ENCODE peak calls at places on chromosomes 13 and 19, in four cellular contexts. L is left ventricle myocardium inferior, W is dorsolateral prefrontal cortex, E is kidney. B is an unnamed sample.
A peak's percentile ranks its signal among the peaks of the same experiment; 100 is the strongest.

GRCh38 chr13:91313103-91313502 is 34.4 kb upstream of the MIR17HG start:
- DNase-seq in L (no peak), W (no peak), E (no peak), B (no peak)

GRCh38 chr13:98420560-98421175 is 156.2 kb downstream of the STK24 start:
- DNase-seq in L (no peak), W (no peak), E (no peak), B (no peak)

GRCh38 chr19:58181902-58182576 is 822 bp upstream of the ZNF274 start:
- DNase-seq in L (peak; percentile 29), W (no peak), E (no peak), B (no peak)

GRCh38 chr13:74325106-74325505 is 190.9 kb upstream of the KLF12 start:
- DNase-seq in L (no peak), W (no peak), E (no peak), B (no peak)

GRCh38 chr19:6498294-6499036 is 3.6 kb downstream of the TUBB4A start:
- DNase-seq in L (no peak), W (no peak), E (no peak), B (no peak)

GRCh38 chr13:93767917-93768422 is 541.4 kb downstream of the GPC6 start:
- DNase-seq in L (no peak), W (no peak), E (no peak), B (no peak)

GRCh38 chr13:112799394-112799793 is 109.6 kb downstream of the ATP11A start:
- DNase-seq in L (no peak), W (no peak), E (no peak), B (no peak)

GRCh38 chr13:44176173-44176572 is 197.5 kb upstream of the SERP2 start:
- DNase-seq in L (no peak), W (no peak), E (no peak), B (no peak)

GRCh38 chr13:34201050-34201913 is 383.3 kb downstream of the RFC3 start:
- DNase-seq in L (no peak), W (no peak), E (no peak), B (no peak)

GRCh38 chr13:27976362-27977177 is 7.5 kb upstream of the CDX2 start:
- DNase-seq in L (no peak), W (no peak), E (no peak), B (peak; percentile 9)

GRCh38 chr19:3132971-3133792 is 2.7 kb upstream of the GNA15 start:
- DNase-seq in L (no peak), W (peak; percentile 53), E (peak; percentile 80), B (no peak)

GRCh38 chr13:100530645-100531044 is 57.9 kb downstream of the GGACT start:
- DNase-seq in L (no peak), W (no peak), E (peak; percentile 85), B (no peak)

GRCh38 chr13:111279253-111279652 is 41.2 kb upstream of the TEX29 start:
- DNase-seq in L (no peak), W (no peak), E (no peak), B (no peak)

GRCh38 chr13:110528371-110528770 is 33.2 kb downstream of the RAB20 start:
- DNase-seq in L (no peak), W (no peak), E (no peak), B (no peak)

GRCh38 chr19:2666344-2666994 is 36.0 kb downstream of the GNG7 start:
- DNase-seq in L (no peak), W (no peak), E (no peak), B (no peak)

GRCh38 chr19:38649305-38650179 is 2.1 kb downstream of the ACTN4 start:
- DNase-seq in L (no peak), W (no peak), E (peak; percentile 88), B (no peak)

GRCh38 chr19:42468273-42468796 is 25.6 kb upstream of the CXCL17 start:
- DNase-seq in L (no peak), W (no peak), E (no peak), B (no peak)

GRCh38 chr19:45113628-45114027 is 20.6 kb downstream of the PPP1R37 start:
- DNase-seq in L (no peak), W (no peak), E (no peak), B (no peak)

GRCh38 chr13:94415484-94415883 is 64.0 kb downstream of the DCT start:
- DNase-seq in L (no peak), W (no peak), E (no peak), B (no peak)

GRCh38 chr13:95300625-95301134 is 571 bp downstream of the ABCC4 start:
- DNase-seq in L (peak; percentile 64), W (peak; percentile 37), E (peak; percentile 89), B (peak; percentile 11)

GRCh38 chr19:7917292-7918061 is 2.7 kb upstream of the SNAPC2 start:
- DNase-seq in L (no peak), W (peak; percentile 67), E (peak; percentile 83), B (no peak)

GRCh38 chr19:308471-309205 is 17.4 kb upstream of the PLPP2 start:
- DNase-seq in L (no peak), W (no peak), E (peak; percentile 63), B (no peak)

GRCh38 chr19:39317476-39317875 is 3.2 kb downstream of the LRFN1 start:
- DNase-seq in L (no peak), W (no peak), E (no peak), B (no peak)

GRCh38 chr19:4310247-4311121 is 6.1 kb downstream of the FSD1 start:
- DNase-seq in L (no peak), W (no peak), E (no peak), B (no peak)

GRCh38 chr19:18029617-18030338 is 21.8 kb downstream of the ARRDC2 start:
- DNase-seq in L (no peak), W (no peak), E (no peak), B (no peak)

GRCh38 chr19:6062274-6062673 is 48.0 kb downstream of the RFX2 start:
- DNase-seq in L (no peak), W (no peak), E (peak; percentile 70), B (no peak)

GRCh38 chr13:111280666-111281577 is 39.5 kb upstream of the TEX29 start:
- DNase-seq in L (no peak), W (no peak), E (no peak), B (no peak)

GRCh38 chr19:8571006-8571411 is 6.2 kb downstream of the MYO1F start:
- DNase-seq in L (peak; percentile 27), W (no peak), E (no peak), B (no peak)

GRCh38 chr13:43298799-43299198 is 275.4 kb downstream of the DNAJC15 start:
- DNase-seq in L (no peak), W (no peak), E (no peak), B (no peak)

GRCh38 chr19:46497773-46498172 is 2.1 kb upstream of the PNMA8B start:
- DNase-seq in L (no peak), W (no peak), E (no peak), B (no peak)

GRCh38 chr13:54232700-54233099 is 1204.1 kb downstream of the OLFM4 start:
- DNase-seq in L (no peak), W (no peak), E (no peak), B (no peak)

GRCh38 chr13:54226866-54227265 is 1198.3 kb downstream of the OLFM4 start:
- DNase-seq in L (no peak), W (no peak), E (no peak), B (no peak)
- TF ChIP-seq CTCF in L (no peak), W (no peak), E (no peak), B (no peak)

GRCh38 chr19:15453091-15453498 is 3.3 kb upstream of the WIZ start:
- DNase-seq in L (no peak), W (no peak), E (peak; percentile 80), B (no peak)
- TF ChIP-seq CTCF in L (peak; percentile 57), W (peak; percentile 4), E (no peak), B (peak; percentile 35)

GRCh38 chr13:23868521-23868920 is 20.7 kb downstream of the MIPEP start:
- DNase-seq in L (no peak), W (no peak), E (no peak), B (no peak)

GRCh38 chr13:23871616-23872220 is 17.5 kb downstream of the MIPEP start:
- DNase-seq in L (no peak), W (no peak), E (no peak), B (no peak)

GRCh38 chr13:23866420-23867026 is 22.7 kb downstream of the MIPEP start:
- DNase-seq in L (no peak), W (no peak), E (no peak), B (no peak)

GRCh38 chr13:23867027-23867491 is 22.1 kb downstream of the MIPEP start:
- DNase-seq in L (no peak), W (no peak), E (no peak), B (no peak)

DNA sequence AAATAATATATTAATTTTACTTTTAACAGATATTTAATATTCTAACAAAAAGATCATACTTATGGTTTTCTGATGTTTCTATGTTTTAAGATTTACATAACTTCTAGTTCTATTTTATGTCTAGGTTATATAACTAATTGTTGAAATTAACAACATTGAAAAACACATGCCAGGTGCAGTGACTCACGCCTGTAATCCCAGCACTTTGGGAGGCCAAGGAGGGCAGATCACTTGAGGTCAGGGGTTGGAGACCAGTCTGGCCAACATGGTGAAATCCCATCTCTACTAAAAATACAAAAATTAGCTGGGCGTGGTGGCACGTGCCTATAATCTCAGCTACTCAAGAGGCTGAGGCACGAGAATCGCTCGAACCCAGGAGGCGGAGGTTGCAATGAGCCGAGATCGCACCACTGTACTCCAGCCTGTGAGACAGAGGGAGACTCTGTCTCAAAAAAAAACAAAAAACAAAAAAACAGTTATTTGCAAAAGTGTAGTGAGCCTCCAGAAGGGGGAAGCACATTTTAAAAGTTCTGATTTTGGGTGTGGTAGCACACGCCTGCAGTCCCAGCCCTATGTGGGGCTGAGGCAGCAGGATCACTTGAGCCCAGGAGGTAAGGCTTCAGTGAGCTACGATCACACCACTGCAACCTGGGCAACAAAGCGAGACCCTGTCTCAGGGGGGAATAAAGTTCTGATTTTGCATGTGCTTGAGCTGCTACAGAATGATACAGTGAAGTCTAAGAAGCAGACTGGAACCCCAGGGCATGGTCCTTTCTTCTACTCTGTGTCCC is 18.6 kb downstream of the MIPEP start:
- DNase-seq in L (no peak), W (no peak), E (no peak), B (no peak)
- TF ChIP-seq CTCF in L (no peak), W (no peak), E (no peak), B (no peak)

GRCh38 chr19:40601061-40601973 is at the start of gene LTBP4:
- DNase-seq in L (peak; percentile 78), W (peak; percentile 61), E (peak; percentile 90), B (no peak)
- TF ChIP-seq CTCF in L (peak; percentile 23), W (no peak), E (no peak), B (peak; percentile 11)

GRCh38 chr19:31676271-31677004 is 327.2 kb upstream of the TSHZ3 start:
- DNase-seq in L (no peak), W (no peak), E (no peak), B (no peak)
- TF ChIP-seq CTCF in L (peak; percentile 56), W (no peak), E (no peak), B (peak; percentile 34)

B was measured in progenitor cell of endocrine pancreas.